ENCODE peak calls at places on chromosomes 1 and 21, in four cellular contexts. One of them, this sample, is unnamed.

GRCh38 chr1:206909167-206909882 is 12.1 kb downstream of the IL24 start:
- DNase-seq in H1: peak
- DNase-seq in GM12878: no peak
- DNase-seq in K562: peak
- DNase-seq in this sample: no peak

GRCh38 chr1:46622341-46622740 is 5.7 kb upstream of the MOB3C start:
- DNase-seq in H1: peak
- DNase-seq in GM12878: no peak
- DNase-seq in K562: peak
- DNase-seq in this sample: peak

GRCh38 chr1:64956241-64956640 is 10.1 kb downstream of the JAK1 start:
- DNase-seq in H1: no peak
- DNase-seq in GM12878: no peak
- DNase-seq in K562: peak
- DNase-seq in this sample: no peak

GRCh38 chr1:21927531-21928237 is 9.4 kb downstream of the HSPG2 start:
- DNase-seq in H1: no peak
- DNase-seq in GM12878: no peak
- DNase-seq in K562: no peak
- DNase-seq in this sample: peak

GRCh38 chr1:159040893-159041724 is 31.4 kb downstream of the IFI16 start:
- DNase-seq in H1: no peak
- DNase-seq in GM12878: no peak
- DNase-seq in K562: no peak
- DNase-seq in this sample: no peak

GRCh38 chr1:189616893-189617292 is 860.8 kb downstream of the BRINP3 start:
- DNase-seq in H1: no peak
- DNase-seq in GM12878: no peak
- DNase-seq in K562: no peak
- DNase-seq in this sample: no peak

GRCh38 chr1:2969011-2969869 is 52.0 kb upstream of the ACTRT2 start:
- DNase-seq in H1: no peak
- DNase-seq in GM12878: no peak
- DNase-seq in K562: no peak
- DNase-seq in this sample: no peak

GRCh38 chr1:31013187-31013864 is 52.2 kb downstream of the PUM1 start:
- DNase-seq in H1: no peak
- DNase-seq in GM12878: no peak
- DNase-seq in K562: no peak
- DNase-seq in this sample: peak

GRCh38 chr1:7388488-7389185 is 382.5 kb upstream of the VAMP3 start:
- DNase-seq in H1: peak
- DNase-seq in GM12878: no peak
- DNase-seq in K562: no peak
- DNase-seq in this sample: no peak

GRCh38 chr1:161244888-161245287 is 6.9 kb upstream of the NR1I3 start:
- DNase-seq in H1: no peak
- DNase-seq in GM12878: no peak
- DNase-seq in K562: no peak
- DNase-seq in this sample: no peak

GRCh38 chr1:56222914-56223540 is 356.3 kb downstream of the PLPP3 start:
- DNase-seq in H1: no peak
- DNase-seq in GM12878: no peak
- DNase-seq in K562: no peak
- DNase-seq in this sample: no peak

GRCh38 chr1:70355111-70355407 is 537 bp upstream of the ANKRD13C start:
- DNase-seq in H1: no peak
- DNase-seq in GM12878: no peak
- DNase-seq in K562: no peak
- DNase-seq in this sample: no peak

GRCh38 chr1:70353641-70354331 is 736 bp downstream of the ANKRD13C start:
- DNase-seq in H1: no peak
- DNase-seq in GM12878: peak
- DNase-seq in K562: peak
- DNase-seq in this sample: peak

GRCh38 chr1:70354332-70355110 is at the start of gene ANKRD13C:
- DNase-seq in H1: peak
- DNase-seq in GM12878: peak
- DNase-seq in K562: peak
- DNase-seq in this sample: peak

DNA sequence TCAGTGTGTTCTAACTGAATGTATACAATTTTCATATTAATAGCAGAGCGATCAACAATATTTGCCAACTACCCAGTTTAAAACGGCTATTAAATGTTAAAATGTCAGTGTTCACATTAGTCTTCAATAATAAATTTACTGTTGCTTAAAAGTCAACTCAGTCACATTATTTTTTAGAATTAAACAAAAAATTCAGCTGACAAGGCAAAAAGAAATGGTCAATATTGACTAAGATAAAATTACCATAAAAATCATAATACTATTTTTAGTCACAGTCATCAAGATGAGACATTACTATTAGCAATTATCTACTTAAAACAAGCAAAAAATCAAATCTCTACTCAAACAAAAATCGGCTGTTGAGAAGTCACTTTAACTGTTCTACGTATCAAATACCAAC is 1.5 kb downstream of the ANKRD13C start:
- DNase-seq in H1: no peak
- DNase-seq in GM12878: no peak
- DNase-seq in K562: no peak
- DNase-seq in this sample: no peak
- TF ChIP-seq CTCF in H1: no peak
- TF ChIP-seq CTCF in GM12878: no peak
- TF ChIP-seq CTCF in K562: no peak
- TF ChIP-seq CTCF in this sample: no peak

DNA sequence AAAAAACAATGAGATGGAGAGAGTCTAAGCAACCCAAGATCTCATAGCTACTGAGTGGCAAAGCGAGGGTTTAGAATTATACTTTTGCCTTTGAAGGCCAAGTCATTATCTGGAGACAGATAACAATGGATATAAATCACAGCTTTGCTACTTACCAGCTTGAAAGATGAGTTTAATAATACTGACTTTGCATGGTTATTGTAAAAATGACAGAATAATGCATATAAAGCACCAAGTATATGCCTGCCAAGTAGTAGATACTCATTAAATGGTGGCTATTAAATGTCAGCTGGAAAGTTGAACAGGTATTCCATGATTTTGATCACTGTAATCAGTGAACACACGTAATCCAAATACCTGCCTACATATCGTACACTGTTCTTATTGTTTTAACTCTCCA is 241.6 kb upstream of the SGIP1 start:
- DNase-seq in H1: no peak
- DNase-seq in GM12878: no peak
- DNase-seq in K562: no peak
- DNase-seq in this sample: no peak
- TF ChIP-seq CREB1 in H1: no peak
- TF ChIP-seq CREB1 in GM12878: no peak
- TF ChIP-seq CREB1 in K562: no peak
- TF ChIP-seq CREB1 in this sample: no peak

GRCh38 chr1:11898831-11899467 is 27.3 kb downstream of the KIAA2013 start:
- DNase-seq in H1: peak
- DNase-seq in GM12878: no peak
- DNase-seq in K562: peak
- DNase-seq in this sample: no peak
- TF ChIP-seq CEBPB in H1: no peak
- TF ChIP-seq CEBPB in GM12878: no peak
- TF ChIP-seq CEBPB in K562: no peak
- TF ChIP-seq CEBPB in this sample: no peak

GRCh38 chr21:22575165-22575584 is 1577.0 kb downstream of the NCAM2 start:
- DNase-seq in H1: peak
- DNase-seq in GM12878: no peak
- DNase-seq in K562: peak
- DNase-seq in this sample: no peak
- TF ChIP-seq CTCF in H1: peak
- TF ChIP-seq CTCF in GM12878: no peak
- TF ChIP-seq CTCF in K562: peak
- TF ChIP-seq CTCF in this sample: no peak

GRCh38 chr21:33265664-33266049 is 510 bp upstream of the IL10RB start:
- DNase-seq in H1: no peak
- DNase-seq in GM12878: peak
- DNase-seq in K562: no peak
- DNase-seq in this sample: no peak
- TF ChIP-seq CREB1 in H1: no peak
- TF ChIP-seq CREB1 in GM12878: peak
- TF ChIP-seq CREB1 in K562: no peak
- TF ChIP-seq CREB1 in this sample: no peak

DNA sequence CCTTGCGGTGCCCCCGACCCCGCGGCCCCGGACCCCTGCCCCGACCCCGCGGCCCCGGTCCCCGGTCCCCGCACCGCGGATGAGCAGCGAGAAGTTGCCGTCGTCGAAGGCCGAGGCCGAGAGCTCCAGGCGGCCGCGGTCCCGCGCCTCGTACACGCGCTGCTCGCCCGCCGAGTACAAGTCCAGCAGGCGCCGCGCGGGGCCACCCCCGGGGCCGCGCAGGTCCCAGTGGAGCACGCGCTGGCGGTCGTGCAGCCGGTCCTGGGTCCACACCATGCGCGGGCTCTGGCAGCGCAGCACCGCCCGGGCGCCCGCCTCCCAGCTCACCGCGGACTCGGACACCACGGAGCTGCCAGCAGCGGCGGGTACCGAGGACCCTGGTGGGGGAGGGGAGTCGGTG is 3.0 kb downstream of the MXRA8 start:
- DNase-seq in H1: peak
- DNase-seq in GM12878: no peak
- DNase-seq in K562: no peak
- DNase-seq in this sample: no peak
- TF ChIP-seq CEBPB in H1: no peak
- TF ChIP-seq CEBPB in GM12878: no peak
- TF ChIP-seq CEBPB in K562: no peak
- TF ChIP-seq CEBPB in this sample: no peak

DNA sequence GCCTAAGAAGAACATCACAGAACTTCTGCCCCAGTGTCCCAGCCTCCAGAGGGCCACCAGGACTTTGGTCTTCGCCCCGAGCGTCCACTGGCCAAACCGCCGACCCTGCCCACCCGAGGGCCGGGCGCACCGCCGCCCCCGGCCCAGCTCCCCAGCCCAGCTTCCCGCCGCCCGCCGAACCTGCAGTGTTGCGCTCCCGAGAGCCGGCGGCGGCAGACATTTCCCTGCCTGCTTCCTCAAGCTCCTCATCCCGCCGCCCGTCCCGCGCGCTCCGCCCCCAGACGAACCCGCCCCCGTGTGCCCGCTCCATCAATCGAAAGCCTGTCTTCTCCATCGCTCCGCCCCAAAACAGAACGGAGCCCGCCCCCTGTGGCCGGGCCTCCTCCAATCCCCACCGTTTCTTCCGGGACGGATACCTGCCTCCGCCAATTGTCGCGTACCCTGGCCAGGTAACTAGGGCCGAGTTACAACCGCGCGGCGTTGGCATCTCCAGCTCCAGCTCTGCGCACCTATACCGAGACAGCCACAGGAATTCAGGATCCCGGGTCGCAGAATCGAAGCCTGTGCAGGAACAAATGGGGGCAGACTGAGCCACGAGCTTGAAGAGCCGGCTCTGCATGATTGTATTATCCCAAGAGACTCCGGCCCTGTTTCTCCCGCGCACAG is 15.2 kb downstream of the INPP5B start:
- DNase-seq in H1: peak
- DNase-seq in GM12878: peak
- DNase-seq in K562: peak
- DNase-seq in this sample: peak
- TF ChIP-seq CTCF in H1: peak
- TF ChIP-seq CTCF in GM12878: no peak
- TF ChIP-seq CTCF in K562: peak
- TF ChIP-seq CTCF in this sample: no peak

GRCh38 chr1:212457740-212458338 is 25.1 kb downstream of the NENF start:
- DNase-seq in H1: peak
- DNase-seq in GM12878: no peak
- DNase-seq in K562: peak
- DNase-seq in this sample: peak
- TF ChIP-seq CREB1 in H1: no peak
- TF ChIP-seq CREB1 in GM12878: no peak
- TF ChIP-seq CREB1 in K562: no peak
- TF ChIP-seq CREB1 in this sample: no peak

DNA sequence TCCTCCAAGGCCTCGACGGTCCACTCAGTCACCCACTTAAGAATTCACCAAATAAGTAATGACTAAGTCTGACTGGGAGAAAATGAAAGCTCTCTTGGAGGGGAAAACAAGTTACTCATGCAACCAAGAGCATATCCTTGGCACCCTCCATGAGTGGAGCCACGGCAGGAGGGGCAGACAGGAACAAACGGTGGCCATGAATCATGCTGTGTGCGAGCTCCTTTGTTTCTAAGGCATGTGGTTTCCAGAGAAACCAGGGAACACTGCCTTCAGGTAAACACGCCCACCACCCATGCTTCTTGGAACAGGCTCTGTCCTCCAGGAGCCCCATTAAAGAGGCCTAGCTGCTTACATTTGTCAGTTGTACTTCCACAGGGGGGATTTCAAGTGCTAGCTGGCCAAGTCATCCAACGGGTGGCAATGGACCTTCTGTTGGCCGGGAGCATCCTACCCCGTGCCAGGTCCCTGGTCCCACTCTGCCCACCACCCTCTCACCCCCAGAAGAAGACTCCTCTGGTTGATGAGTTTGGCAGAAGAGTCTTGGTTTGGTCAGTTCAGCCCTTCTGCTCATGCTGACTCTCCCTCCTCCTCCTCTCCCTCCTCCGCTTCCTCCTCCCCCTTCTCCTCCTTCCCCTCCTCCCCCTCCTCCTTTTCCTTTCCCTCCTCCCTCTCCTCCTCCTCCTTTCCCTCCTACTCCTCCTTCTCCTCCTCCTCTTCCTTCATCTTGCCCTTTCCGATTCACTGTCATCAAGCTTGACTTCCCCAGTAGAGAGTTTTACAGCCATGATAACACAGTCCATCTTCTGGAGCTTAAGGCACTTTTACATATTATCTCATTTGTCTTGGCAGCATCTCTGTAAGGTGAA is 107.6 kb downstream of the CCDC185 start:
- DNase-seq in H1: no peak
- DNase-seq in GM12878: no peak
- DNase-seq in K562: no peak
- DNase-seq in this sample: no peak
- TF ChIP-seq CEBPB in H1: no peak
- TF ChIP-seq CEBPB in GM12878: no peak
- TF ChIP-seq CEBPB in K562: no peak
- TF ChIP-seq CEBPB in this sample: no peak

DNA sequence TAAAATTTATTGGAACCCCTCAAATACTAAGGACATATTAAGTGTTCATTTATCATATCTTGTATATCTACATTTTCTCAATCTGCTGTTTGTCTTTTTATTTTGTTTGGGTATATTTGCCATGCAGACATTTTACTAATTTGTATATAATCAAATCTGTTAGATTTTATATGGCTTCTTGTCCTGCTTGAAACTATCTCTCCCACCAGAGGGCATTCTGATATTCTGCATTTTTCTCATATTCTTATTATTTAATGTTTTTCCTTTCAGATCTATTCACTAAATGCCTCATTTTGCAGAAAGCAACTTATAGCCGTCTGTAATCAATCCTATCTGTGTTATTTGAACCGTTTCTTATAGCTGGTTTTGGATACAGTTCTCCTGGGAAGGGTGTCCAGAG is 745.5 kb downstream of the LRRIQ3 start:
- DNase-seq in H1: no peak
- DNase-seq in GM12878: no peak
- DNase-seq in K562: no peak
- DNase-seq in this sample: no peak
- TF ChIP-seq CTCF in H1: no peak
- TF ChIP-seq CTCF in GM12878: no peak
- TF ChIP-seq CTCF in K562: no peak
- TF ChIP-seq CTCF in this sample: no peak

This sample was measured in HepG2.